ENCODE peak calls at places on chromosomes 11 and 22, in five cellular contexts. S, T, Y, C and A are unnamed samples.

GRCh38 chr11:114296190-114296978 is at the start of gene NNMT:
- DNase-seq in Y (no peak), C (peak; percentile 70), S (peak; percentile 97), T (no peak), A (peak; percentile 44)

GRCh38 chr11:81959341-81959740 is 774.3 kb downstream of the FAM181B start:
- DNase-seq in T (no peak), Y (no peak), C (no peak), S (no peak), A (no peak)

GRCh38 chr11:32829157-32829679 is 509 bp upstream of the PRRG4 start:
- DNase-seq in S (no peak), Y (peak; percentile 27), C (no peak), T (no peak), A (no peak)

GRCh38 chr11:77619576-77620198 is 17.9 kb downstream of the CLNS1A start:
- DNase-seq in C (no peak), S (peak; percentile 67), T (peak; percentile 64), Y (peak; percentile 49), A (no peak)

GRCh38 chr22:40637181-40638150 is 947 bp upstream of the MRTFA start:
- DNase-seq in S (no peak), Y (no peak), C (peak; percentile 53), T (peak; percentile 42), A (peak; percentile 63)

GRCh38 chr22:26452236-26453016 is 23.4 kb downstream of the ASPHD2 start:
- DNase-seq in T (no peak), Y (no peak), S (no peak), C (no peak), A (peak; percentile 22)

GRCh38 chr22:23033116-23033905 is 37.0 kb upstream of the GNAZ start:
- DNase-seq in Y (no peak), T (no peak), S (no peak), C (no peak), A (no peak)

GRCh38 chr11:115623021-115623451 is 118.8 kb upstream of the CADM1 start:
- DNase-seq in S (peak; percentile 96), T (no peak), C (peak; percentile 89), Y (no peak), A (peak; percentile 42)

GRCh38 chr11:19594326-19594725 is 118.3 kb upstream of the NAV2 start:
- DNase-seq in S (peak; percentile 59), T (no peak), Y (no peak), C (peak; percentile 5), A (no peak)

GRCh38 chr11:129023968-129024676 is 81.5 kb upstream of the TP53AIP1 start:
- DNase-seq in T (no peak), Y (peak; percentile 9), S (peak; percentile 7), C (peak; percentile 79), A (peak; percentile 82)

GRCh38 chr11:35658028-35658948 is 4.3 kb upstream of the TRIM44 start:
- DNase-seq in C (no peak), S (peak; percentile 45), Y (no peak), T (no peak), A (no peak)

GRCh38 chr11:108117746-108118371 is 3.5 kb upstream of the ACAT1 start:
- DNase-seq in Y (peak; percentile 2), S (peak; percentile 70), T (peak; percentile 59), C (no peak), A (no peak)

GRCh38 chr11:2541321-2541680 is 96.5 kb downstream of the KCNQ1 start:
- DNase-seq in Y (no peak), T (no peak), C (no peak), S (no peak), A (no peak)

GRCh38 chr22:29031236-29031982 is 30.2 kb downstream of the C22orf31 start:
- DNase-seq in Y (no peak), S (peak; percentile 97), C (peak; percentile 64), T (peak; percentile 79), A (peak; percentile 44)

GRCh38 chr11:81916459-81916858 is 817.2 kb downstream of the FAM181B start:
- DNase-seq in C (no peak), S (no peak), T (no peak), Y (no peak), A (no peak)

GRCh38 chr11:79165908-79166307 is 274.9 kb downstream of the TENM4 start:
- DNase-seq in Y (no peak), C (no peak), T (no peak), S (no peak), A (no peak)